ENCODE peak calls at places on chromosomes 5 and 9, in six cellular contexts. H is Ammon's horn; K is GM10248; M is globus pallidus; P is CD4-positive, CD25-positive, alpha-beta regulatory T cell; E is brain microvascular endothelial cell. S is an unnamed sample.

GRCh38 chr5:98827161-98827560 is 53.7 kb downstream of the RGMB start:
- DNase-seq in E (peak; percentile 27), M (no peak), H (peak; percentile 27), P (no peak), K (no peak), S (peak; percentile 57)

GRCh38 chr5:142888469-142889085 is 118.4 kb downstream of the ARHGAP26 start:
- DNase-seq in M (peak; percentile 62), H (peak; percentile 76), P (no peak), E (peak; percentile 35), K (peak; percentile 44), S (peak; percentile 82)

GRCh38 chr9:97109194-97109811 is 70.4 kb upstream of the CTSV start:
- DNase-seq in E (peak; percentile 35), K (peak; percentile 44), H (peak; percentile 78), P (no peak), M (peak; percentile 77), S (peak; percentile 58)

GRCh38 chr9:14106699-14107098 is 207.2 kb downstream of the NFIB start:
- DNase-seq in K (no peak), E (no peak), H (no peak), M (no peak), P (no peak), S (no peak)

GRCh38 chr9:134342746-134343115 is 16.5 kb downstream of the RXRA start:
- DNase-seq in M (no peak), E (no peak), K (no peak), H (no peak), P (no peak), S (no peak)

GRCh38 chr5:59583810-59584562 is 309.5 kb downstream of the PDE4D start:
- DNase-seq in M (no peak), K (no peak), H (no peak), P (no peak), E (no peak), S (peak; percentile 75)

GRCh38 chr9:96014078-96014477 is 138.6 kb downstream of the ERCC6L2 start:
- DNase-seq in K (no peak), M (no peak), H (no peak), P (peak; percentile 11), E (no peak), S (no peak)

GRCh38 chr9:39588056-39588814 is 232.8 kb downstream of the SPATA31A1 start:
- DNase-seq in M (peak; percentile 42), E (no peak), P (no peak), H (peak; percentile 53), K (peak; percentile 9), S (peak; percentile 3)

GRCh38 chr5:174504266-174504726 is 220.1 kb upstream of the MSX2 start:
- DNase-seq in P (no peak), M (peak; percentile 71), E (no peak), H (peak; percentile 55), K (no peak), S (no peak)

GRCh38 chr9:93669116-93669957 is 93.0 kb downstream of the PHF2 start:
- DNase-seq in K (no peak), E (no peak), M (no peak), H (no peak), P (no peak), S (no peak)

GRCh38 chr5:74434124-74434899 is 206.2 kb downstream of the ENC1 start:
- DNase-seq in M (peak; percentile 11), K (no peak), H (peak; percentile 45), E (no peak), P (no peak), S (no peak)

GRCh38 chr5:163496286-163496685 is 9.1 kb upstream of the MAT2B start:
- DNase-seq in K (no peak), E (no peak), H (no peak), P (no peak), M (no peak), S (no peak)

GRCh38 chr5:10572451-10572850 is 8.6 kb downstream of the ANKRD33B start:
- DNase-seq in M (no peak), K (no peak), P (no peak), E (no peak), H (no peak), S (no peak)

GRCh38 chr5:138955672-138956295 is 80.6 kb upstream of the LRRTM2 start:
- DNase-seq in K (no peak), P (no peak), M (peak; percentile 42), E (no peak), H (no peak), S (no peak)

GRCh38 chr5:154972476-154973080 is 31.7 kb downstream of the MRPL22 start:
- DNase-seq in K (no peak), E (peak; percentile 61), P (no peak), H (peak; percentile 68), M (peak; percentile 62), S (peak; percentile 28)

GRCh38 chr5:170470275-170470674 is 33.5 kb upstream of the KCNIP1 start:
- DNase-seq in K (no peak), P (no peak), M (no peak), H (no peak), E (no peak), S (no peak)

GRCh38 chr5:82784521-82784920 is 292.7 kb downstream of the TMEM167A start:
- DNase-seq in H (no peak), P (no peak), M (no peak), E (no peak), K (no peak), S (no peak)

GRCh38 chr5:82111191-82111590 is 139.4 kb downstream of the ATG10 start:
- DNase-seq in K (no peak), H (no peak), P (no peak), E (peak; percentile 87), M (no peak), S (no peak)

GRCh38 chr5:24135536-24135935 is 509.2 kb downstream of the CDH10 start:
- DNase-seq in E (no peak), M (no peak), P (no peak), H (no peak), K (no peak), S (no peak)

GRCh38 chr9:92564479-92564878 is 28.7 kb upstream of the ECM2 start:
- DNase-seq in H (no peak), P (no peak), M (no peak), K (no peak), E (no peak), S (no peak)

GRCh38 chr9:123867971-123868370 is 62.0 kb downstream of the DENND1A start:
- DNase-seq in E (no peak), K (no peak), M (no peak), H (no peak), P (no peak), S (no peak)

GRCh38 chr5:30832519-30832918 is 361.0 kb upstream of the CDH6 start:
- DNase-seq in P (no peak), H (no peak), K (no peak), E (peak; percentile 64), M (no peak), S (no peak)

GRCh38 chr9:113219972-113220371 is 1.1 kb downstream of the FKBP15 start:
- DNase-seq in K (peak; percentile 58), E (peak; percentile 37), H (no peak), P (no peak), M (no peak), S (no peak)

GRCh38 chr5:86968311-86968753 is 299.4 kb upstream of the RASA1 start:
- DNase-seq in H (peak; percentile 53), K (no peak), P (no peak), M (peak; percentile 64), E (peak; percentile 12), S (peak; percentile 74)

GRCh38 chr9:134694714-134695113 is 53.1 kb downstream of the COL5A1 start:
- DNase-seq in K (no peak), P (no peak), M (no peak), E (no peak), H (no peak), S (no peak)

GRCh38 chr5:122882836-122883235 is 37.4 kb downstream of the SNX24 start:
- DNase-seq in H (no peak), M (no peak), P (no peak), E (peak; percentile 30), K (peak; percentile 19), S (no peak)

GRCh38 chr5:138878437-138879235 is 3.5 kb upstream of the LRRTM2 start:
- DNase-seq in K (no peak), P (no peak), E (no peak), H (no peak), M (no peak), S (no peak)

S was measured in cerebellar cortex.